ENCODE peak calls at places on chromosomes 3 and 15, in ten cellular contexts. A is CD4-positive, alpha-beta T cell; O is fibroblast of lung; F is pancreas; N is coronary artery; V is central memory CD8-positive, alpha-beta T cell; J is NCI-H1436 treated with DMSO at 0.1 percent for 48 hours; L is NCI-H146; G is globus pallidus; B is GM12864. D is an unnamed sample.

GRCh38 chr3:150603090-150603887 is at the start of gene SELENOT:
- DNase-seq in N (peak), A (peak), G (peak), B (peak), J (peak), O (peak), V (peak), F (peak), L (peak), D (peak)

GRCh38 chr3:13878711-13879101 is 1.2 kb downstream of the WNT7A start:
- DNase-seq in N (peak), F (peak), G (no peak), V (no peak), J (no peak), L (no peak), O (no peak), A (no peak), B (no peak), D (no peak)

GRCh38 chr15:88646951-88647350 is 8.1 kb downstream of the ISG20 start:
- DNase-seq in B (no peak), G (no peak), A (no peak), N (peak), L (no peak), J (no peak), V (no peak), O (no peak), F (no peak), D (no peak)

GRCh38 chr3:59839283-59839682 is 789.5 kb upstream of the CFAP20DC start:
- DNase-seq in B (no peak), G (no peak), A (no peak), L (no peak), J (no peak), F (no peak), O (peak), V (no peak), N (no peak), D (no peak)

GRCh38 chr15:44554934-44555723 is 18.2 kb downstream of the EIF3J start:
- DNase-seq in O (no peak), A (no peak), B (no peak), G (no peak), V (no peak), J (no peak), L (no peak), N (no peak), F (no peak), D (no peak)

GRCh38 chr3:32758375-32758753 is 59.4 kb upstream of the TRIM71 start:
- DNase-seq in B (no peak), F (no peak), N (no peak), G (no peak), A (no peak), O (peak), L (no peak), V (no peak), J (no peak), D (no peak)

GRCh38 chr3:100454684-100455083 is 37.7 kb upstream of the TMEM45A start:
- DNase-seq in A (no peak), G (no peak), O (no peak), J (no peak), L (no peak), B (no peak), F (no peak), V (no peak), N (no peak), D (no peak)

GRCh38 chr3:35440826-35441225 is 198.5 kb upstream of the ARPP21 start:
- DNase-seq in V (no peak), B (no peak), A (no peak), L (no peak), O (no peak), N (no peak), F (no peak), J (no peak), G (no peak), D (no peak)

GRCh38 chr3:30428251-30428650 is 178.2 kb upstream of the TGFBR2 start:
- DNase-seq in F (no peak), B (no peak), O (peak), L (no peak), N (no peak), A (no peak), G (no peak), J (no peak), V (no peak), D (no peak)

GRCh38 chr3:184129012-184129411 is 6.1 kb upstream of the EIF2B5 start:
- DNase-seq in F (no peak), J (no peak), N (no peak), L (peak), A (no peak), O (peak), G (no peak), V (no peak), B (no peak), D (no peak)

GRCh38 chr3:124653071-124653470 is 77.2 kb upstream of the UMPS start:
- DNase-seq in N (no peak), O (no peak), J (no peak), A (no peak), G (no peak), F (no peak), L (no peak), B (no peak), V (no peak), D (no peak)

GRCh38 chr15:77546050-77546501 is 86.6 kb downstream of the LINGO1 start:
- DNase-seq in J (no peak), N (no peak), F (no peak), B (no peak), G (no peak), A (no peak), L (no peak), O (peak), V (no peak), D (no peak)

GRCh38 chr3:188198760-188199327 is 44.9 kb downstream of the LPP start:
- DNase-seq in G (no peak), B (no peak), V (no peak), L (no peak), N (no peak), O (no peak), F (no peak), J (no peak), A (no peak), D (no peak)

D was measured in NCI-H1092.